ENCODE peak calls at places on chromosomes 3 and 15, in eight cellular contexts. One of them, this sample, is unnamed. For H3K36me3, the result is how much of the 10 kb centered on the place peaks cover.

GRCh38 chr3:126245811-126246727 is 65.7 kb upstream of the ALDH1L1 start:
- DNase-seq in transverse colon: peak
- DNase-seq in ovary: no peak
- DNase-seq in suprapubic skin: no peak
- DNase-seq in HepG2: peak
- DNase-seq in stomach: peak
- DNase-seq in SK-N-SH: peak
- DNase-seq in tibial nerve: peak
- DNase-seq in this sample: no peak

GRCh38 chr3:38649500-38650247 is at the start of gene SCN5A:
- DNase-seq in tibial nerve: no peak
- DNase-seq in SK-N-SH: peak
- DNase-seq in HepG2: no peak
- DNase-seq in ovary: peak
- DNase-seq in suprapubic skin: no peak
- DNase-seq in transverse colon: peak
- DNase-seq in stomach: peak
- DNase-seq in this sample: peak

GRCh38 chr3:133058831-133059230 is 20.6 kb downstream of the TMEM108 start:
- DNase-seq in stomach: no peak
- DNase-seq in tibial nerve: no peak
- DNase-seq in ovary: no peak
- DNase-seq in transverse colon: no peak
- DNase-seq in SK-N-SH: no peak
- DNase-seq in suprapubic skin: no peak
- DNase-seq in HepG2: no peak
- DNase-seq in this sample: no peak

GRCh38 chr3:46867550-46867898 is 4.3 kb upstream of the MYL3 start:
- DNase-seq in stomach: peak
- DNase-seq in HepG2: no peak
- DNase-seq in suprapubic skin: peak
- DNase-seq in ovary: peak
- DNase-seq in transverse colon: peak
- DNase-seq in tibial nerve: peak
- DNase-seq in SK-N-SH: no peak
- DNase-seq in this sample: no peak

GRCh38 chr3:76040946-76041345 is 255.6 kb upstream of the ZNF717 start:
- DNase-seq in HepG2: no peak
- DNase-seq in stomach: no peak
- DNase-seq in transverse colon: no peak
- DNase-seq in tibial nerve: no peak
- DNase-seq in ovary: no peak
- DNase-seq in suprapubic skin: no peak
- DNase-seq in SK-N-SH: no peak
- DNase-seq in this sample: no peak

GRCh38 chr3:11282250-11283125 is 10.3 kb downstream of the ATG7 start:
- DNase-seq in stomach: no peak
- DNase-seq in transverse colon: peak
- DNase-seq in tibial nerve: peak
- DNase-seq in suprapubic skin: no peak
- DNase-seq in SK-N-SH: no peak
- DNase-seq in ovary: peak
- DNase-seq in HepG2: no peak
- DNase-seq in this sample: no peak

GRCh38 chr3:148319161-148319915 is 378.4 kb upstream of the AGTR1 start:
- DNase-seq in ovary: no peak
- DNase-seq in stomach: no peak
- DNase-seq in SK-N-SH: no peak
- DNase-seq in tibial nerve: no peak
- DNase-seq in transverse colon: no peak
- DNase-seq in suprapubic skin: no peak
- DNase-seq in HepG2: no peak
- DNase-seq in this sample: no peak

GRCh38 chr3:53941945-53942344 is 50.3 kb upstream of the SELENOK start:
- DNase-seq in SK-N-SH: no peak
- DNase-seq in transverse colon: no peak
- DNase-seq in tibial nerve: no peak
- DNase-seq in stomach: no peak
- DNase-seq in ovary: no peak
- DNase-seq in HepG2: no peak
- DNase-seq in suprapubic skin: no peak
- DNase-seq in this sample: no peak

GRCh38 chr3:51393564-51393963 is 2.5 kb downstream of the RBM15B start:
- DNase-seq in HepG2: no peak
- DNase-seq in SK-N-SH: no peak
- DNase-seq in transverse colon: no peak
- DNase-seq in suprapubic skin: no peak
- DNase-seq in tibial nerve: no peak
- DNase-seq in stomach: no peak
- DNase-seq in ovary: no peak
- DNase-seq in this sample: no peak

GRCh38 chr3:32373844-32374243 is 17.8 kb upstream of the CMTM7 start:
- DNase-seq in tibial nerve: no peak
- DNase-seq in transverse colon: no peak
- DNase-seq in SK-N-SH: no peak
- DNase-seq in stomach: no peak
- DNase-seq in suprapubic skin: no peak
- DNase-seq in ovary: no peak
- DNase-seq in HepG2: no peak
- DNase-seq in this sample: no peak

GRCh38 chr15:70617076-70617910 is 146.1 kb downstream of the UACA start:
- DNase-seq in tibial nerve: no peak
- DNase-seq in ovary: no peak
- DNase-seq in transverse colon: no peak
- DNase-seq in stomach: no peak
- DNase-seq in HepG2: peak
- DNase-seq in SK-N-SH: no peak
- DNase-seq in suprapubic skin: no peak
- DNase-seq in this sample: peak

GRCh38 chr3:20103731-20104130 is 63.5 kb downstream of the KAT2B start:
- DNase-seq in suprapubic skin: no peak
- DNase-seq in HepG2: no peak
- DNase-seq in tibial nerve: no peak
- DNase-seq in ovary: no peak
- DNase-seq in SK-N-SH: no peak
- DNase-seq in transverse colon: no peak
- DNase-seq in stomach: no peak
- DNase-seq in this sample: no peak

GRCh38 chr15:63191895-63192603 is 2.6 kb downstream of the RAB8B start:
- DNase-seq in transverse colon: peak
- DNase-seq in ovary: no peak
- DNase-seq in suprapubic skin: no peak
- DNase-seq in SK-N-SH: no peak
- DNase-seq in stomach: no peak
- DNase-seq in HepG2: no peak
- DNase-seq in tibial nerve: no peak
- DNase-seq in this sample: no peak

GRCh38 chr15:53447742-53448141 is 311.7 kb downstream of the WDR72 start:
- DNase-seq in stomach: no peak
- DNase-seq in transverse colon: no peak
- DNase-seq in ovary: no peak
- DNase-seq in suprapubic skin: no peak
- DNase-seq in HepG2: no peak
- DNase-seq in tibial nerve: no peak
- DNase-seq in SK-N-SH: no peak
- DNase-seq in this sample: no peak

GRCh38 chr3:44628716-44629115 is 3.9 kb downstream of the ZNF197 start:
- DNase-seq in suprapubic skin: no peak
- DNase-seq in SK-N-SH: no peak
- DNase-seq in HepG2: no peak
- DNase-seq in stomach: no peak
- DNase-seq in transverse colon: no peak
- DNase-seq in tibial nerve: no peak
- DNase-seq in ovary: no peak
- DNase-seq in this sample: no peak

GRCh38 chr3:185583925-185584324 is 2.2 kb upstream of the SENP2 start:
- DNase-seq in transverse colon: no peak
- DNase-seq in stomach: no peak
- DNase-seq in tibial nerve: no peak
- DNase-seq in SK-N-SH: no peak
- DNase-seq in HepG2: peak
- DNase-seq in suprapubic skin: no peak
- DNase-seq in ovary: no peak
- DNase-seq in this sample: no peak

GRCh38 chr3:46662771-46663551 is 30.5 kb downstream of the ALS2CL start:
- DNase-seq in ovary: peak
- DNase-seq in stomach: peak
- DNase-seq in transverse colon: peak
- DNase-seq in SK-N-SH: peak
- DNase-seq in suprapubic skin: peak
- DNase-seq in tibial nerve: peak
- DNase-seq in HepG2: no peak
- DNase-seq in this sample: no peak

GRCh38 chr3:140276698-140277097 is 341.7 kb downstream of the CLSTN2 start:
- DNase-seq in ovary: no peak
- DNase-seq in stomach: peak
- DNase-seq in transverse colon: no peak
- DNase-seq in tibial nerve: no peak
- DNase-seq in suprapubic skin: no peak
- DNase-seq in HepG2: peak
- DNase-seq in SK-N-SH: no peak
- DNase-seq in this sample: peak

GRCh38 chr3:15894382-15894781 is 96.6 kb upstream of the ANKRD28 start:
- DNase-seq in transverse colon: no peak
- DNase-seq in HepG2: no peak
- DNase-seq in suprapubic skin: no peak
- DNase-seq in SK-N-SH: no peak
- DNase-seq in stomach: no peak
- DNase-seq in ovary: no peak
- DNase-seq in tibial nerve: no peak
- DNase-seq in this sample: peak

GRCh38 chr3:15892311-15892710 is 94.5 kb upstream of the ANKRD28 start:
- DNase-seq in stomach: no peak
- DNase-seq in suprapubic skin: no peak
- DNase-seq in SK-N-SH: no peak
- DNase-seq in HepG2: no peak
- DNase-seq in transverse colon: no peak
- DNase-seq in ovary: no peak
- DNase-seq in tibial nerve: no peak
- DNase-seq in this sample: peak

GRCh38 chr3:15896500-15896899 is 98.7 kb upstream of the ANKRD28 start:
- DNase-seq in transverse colon: no peak
- DNase-seq in ovary: no peak
- DNase-seq in stomach: no peak
- DNase-seq in HepG2: no peak
- DNase-seq in SK-N-SH: no peak
- DNase-seq in suprapubic skin: no peak
- DNase-seq in tibial nerve: no peak
- DNase-seq in this sample: no peak

GRCh38 chr3:15889936-15890335 is 92.2 kb upstream of the ANKRD28 start:
- DNase-seq in suprapubic skin: no peak
- DNase-seq in HepG2: no peak
- DNase-seq in ovary: no peak
- DNase-seq in SK-N-SH: no peak
- DNase-seq in transverse colon: no peak
- DNase-seq in tibial nerve: no peak
- DNase-seq in stomach: no peak
- DNase-seq in this sample: peak

DNA sequence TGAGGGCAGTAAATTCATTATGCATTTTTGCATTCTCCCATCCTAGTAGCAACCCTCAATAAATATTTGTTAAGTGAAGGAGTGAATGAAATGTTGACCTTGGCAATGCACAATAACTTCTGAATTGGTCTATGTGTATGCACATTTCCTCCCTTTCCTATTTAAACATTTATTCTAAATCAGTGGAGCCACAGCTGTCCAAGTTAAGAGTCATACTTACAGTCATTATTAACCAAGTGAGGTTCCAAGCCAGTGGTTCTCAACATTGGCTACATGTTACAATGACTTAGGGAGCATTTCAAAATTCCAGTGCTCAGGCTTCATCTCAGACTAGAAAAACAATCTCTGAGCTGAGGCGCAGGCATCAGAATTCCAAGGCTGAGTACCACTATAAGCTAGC is 95.0 kb upstream of the ANKRD28 start:
- DNase-seq in transverse colon: no peak
- DNase-seq in stomach: no peak
- DNase-seq in SK-N-SH: no peak
- DNase-seq in suprapubic skin: no peak
- DNase-seq in HepG2: no peak
- DNase-seq in tibial nerve: no peak
- DNase-seq in ovary: no peak
- DNase-seq in this sample: no peak
- TF ChIP-seq EP300 in transverse colon: no peak
- TF ChIP-seq EP300 in stomach: no peak
- TF ChIP-seq EP300 in SK-N-SH: no peak
- TF ChIP-seq EP300 in suprapubic skin: no peak
- TF ChIP-seq EP300 in HepG2: no peak
- TF ChIP-seq EP300 in tibial nerve: no peak
- TF ChIP-seq EP300 in ovary: no peak
- TF ChIP-seq EP300 in this sample: no peak

GRCh38 chr15:65054333-65055200 is 9.4 kb downstream of the SLC51B start:
- DNase-seq in ovary: peak
- DNase-seq in stomach: peak
- DNase-seq in tibial nerve: peak
- DNase-seq in transverse colon: peak
- DNase-seq in suprapubic skin: no peak
- DNase-seq in SK-N-SH: peak
- DNase-seq in HepG2: peak
- DNase-seq in this sample: no peak
- H3K36me3 ChIP-seq in ovary: under half
- H3K36me3 ChIP-seq in stomach: under half
- H3K36me3 ChIP-seq in tibial nerve: under half
- H3K36me3 ChIP-seq in transverse colon: under half
- H3K36me3 ChIP-seq in suprapubic skin: under half
- H3K36me3 ChIP-seq in SK-N-SH: under half
- H3K36me3 ChIP-seq in HepG2: under half
- H3K36me3 ChIP-seq in this sample: under half

DNA sequence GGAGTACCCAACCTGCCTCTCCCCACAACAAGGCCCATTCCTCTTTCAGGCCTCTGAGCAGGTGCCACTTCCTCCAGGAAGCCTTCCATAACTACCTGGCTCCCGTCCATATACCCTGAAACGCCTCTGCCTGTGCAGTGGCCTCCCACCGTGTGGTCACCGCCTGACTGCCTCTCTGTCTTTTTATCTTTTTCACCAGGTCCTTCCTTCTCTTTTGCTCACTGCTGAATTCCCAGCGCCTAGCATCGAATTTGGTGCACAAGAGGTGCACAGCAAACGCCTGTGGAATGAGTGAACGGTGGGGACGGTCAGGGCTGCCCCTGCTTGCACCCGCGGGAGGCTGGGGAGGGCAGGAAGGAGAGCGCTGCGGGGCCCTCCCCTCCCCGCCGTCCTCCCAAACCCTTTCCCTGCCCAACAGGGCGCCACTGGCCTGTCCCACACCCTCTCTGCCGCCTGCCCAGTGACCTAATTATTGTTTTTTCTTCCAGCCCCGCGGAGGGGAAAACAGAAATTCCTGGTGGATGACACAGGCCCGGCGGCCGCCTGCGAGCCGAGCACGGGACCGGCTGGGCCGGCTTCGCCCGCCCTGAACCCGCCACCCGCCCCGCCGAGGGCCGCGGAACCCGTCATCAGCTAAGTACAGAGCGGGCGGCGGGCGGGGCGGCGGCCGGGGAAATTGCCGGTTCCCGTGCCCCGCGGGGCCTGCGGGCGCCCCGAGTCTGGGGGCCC is 140.1 kb downstream of the SMAD6 start:
- DNase-seq in transverse colon: peak
- DNase-seq in HepG2: peak
- DNase-seq in suprapubic skin: peak
- DNase-seq in stomach: peak
- DNase-seq in SK-N-SH: peak
- DNase-seq in tibial nerve: peak
- DNase-seq in ovary: peak
- DNase-seq in this sample: peak
- TF ChIP-seq CTCF in transverse colon: no peak
- TF ChIP-seq CTCF in HepG2: no peak
- TF ChIP-seq CTCF in suprapubic skin: no peak
- TF ChIP-seq CTCF in stomach: no peak
- TF ChIP-seq CTCF in SK-N-SH: no peak
- TF ChIP-seq CTCF in tibial nerve: no peak
- TF ChIP-seq CTCF in ovary: no peak
- TF ChIP-seq CTCF in this sample: no peak

GRCh38 chr15:99361541-99362185 is 110.4 kb downstream of the LRRC28 start:
- DNase-seq in SK-N-SH: no peak
- DNase-seq in stomach: no peak
- DNase-seq in ovary: no peak
- DNase-seq in transverse colon: no peak
- DNase-seq in HepG2: no peak
- DNase-seq in suprapubic skin: no peak
- DNase-seq in tibial nerve: no peak
- DNase-seq in this sample: no peak
- TF ChIP-seq EP300 in SK-N-SH: no peak
- TF ChIP-seq EP300 in stomach: no peak
- TF ChIP-seq EP300 in ovary: no peak
- TF ChIP-seq EP300 in transverse colon: no peak
- TF ChIP-seq EP300 in HepG2: no peak
- TF ChIP-seq EP300 in suprapubic skin: no peak
- TF ChIP-seq EP300 in tibial nerve: no peak
- TF ChIP-seq EP300 in this sample: no peak

This sample was measured in esophagus muscularis mucosa.